ENCODE peak calls at places on chromosomes 11 and 22, in four cellular contexts. G is endodermal cell; X is astrocyte; B is CD4-positive, CD25-positive, alpha-beta regulatory T cell. A is an unnamed sample.

GRCh38 chr11:66279092-66279797 is 1.3 kb downstream of the CNIH2 start:
- DNase-seq in X (no peak), G (peak; percentile 64), B (no peak), A (no peak)

GRCh38 chr11:118917488-118918127 is 8.1 kb downstream of the BCL9L start:
- DNase-seq in G (peak; percentile 79), X (peak; percentile 68), B (peak; percentile 53), A (peak; percentile 97)

GRCh38 chr11:128882451-128882850 is 8.7 kb upstream of the KCNJ5 start:
- DNase-seq in X (no peak), G (no peak), B (no peak), A (no peak)

GRCh38 chr22:29011200-29011867 is 50.3 kb downstream of the C22orf31 start:
- DNase-seq in B (no peak), X (no peak), G (peak; percentile 54), A (no peak)

GRCh38 chr11:3614742-3615171 is 27.0 kb downstream of the ART5 start:
- DNase-seq in B (no peak), X (no peak), G (no peak), A (peak; percentile 55)

GRCh38 chr11:6604081-6604626 is 580 bp downstream of the ILK start:
- DNase-seq in G (peak; percentile 79), X (peak; percentile 46), B (peak; percentile 68), A (peak; percentile 82)

GRCh38 chr22:37166675-37167066 is 17.0 kb upstream of the IL2RB start:
- DNase-seq in X (peak; percentile 49), G (peak; percentile 95), B (peak; percentile 85), A (peak; percentile 80)

GRCh38 chr11:13174090-13174489 is 103.5 kb upstream of the BMAL1 start:
- DNase-seq in B (no peak), G (no peak), X (peak; percentile 8), A (no peak)

GRCh38 chr22:45319319-45319675 is 9.6 kb downstream of the FAM118A start:
- DNase-seq in G (no peak), X (peak; percentile 35), B (no peak), A (peak; percentile 51)

GRCh38 chr11:28049338-28050216 is 58.4 kb downstream of the KIF18A start:
- DNase-seq in G (no peak), X (peak; percentile 65), B (no peak), A (no peak)

GRCh38 chr22:17873116-17873515 is 98.8 kb upstream of the BID start:
- DNase-seq in X (no peak), B (no peak), G (no peak), A (no peak)

GRCh38 chr11:67271548-67272284 is 5.4 kb downstream of the GRK2 start:
- DNase-seq in X (no peak), B (peak; percentile 57), G (no peak), A (no peak)

GRCh38 chr11:59967677-59968394 is 4.0 kb downstream of the OOSP4A start:
- DNase-seq in G (no peak), X (no peak), B (no peak), A (no peak)

GRCh38 chr11:79157738-79158137 is 283.1 kb downstream of the TENM4 start:
- DNase-seq in X (no peak), G (peak; percentile 22), B (no peak), A (no peak)

GRCh38 chr11:35427158-35427557 is 7.8 kb upstream of the SLC1A2 start:
- DNase-seq in G (no peak), X (peak; percentile 71), B (no peak), A (peak; percentile 78)

GRCh38 chr22:37057226-37057625 is 5.7 kb downstream of the KCTD17 start:
- DNase-seq in X (no peak), G (no peak), B (no peak), A (no peak)

GRCh38 chr11:95363710-95364109 is 132.7 kb upstream of the SESN3 start:
- DNase-seq in B (no peak), G (peak; percentile 79), X (no peak), A (no peak)

GRCh38 chr22:38751422-38752346 is 4.1 kb downstream of the SUN2 start:
- DNase-seq in X (no peak), B (peak; percentile 86), G (no peak), A (no peak)

GRCh38 chr11:67032830-67033555 is 10.1 kb downstream of the SYT12 start:
- DNase-seq in G (peak; percentile 30), B (no peak), X (peak; percentile 91), A (peak; percentile 95)

GRCh38 chr22:17810570-17811116 is 36.4 kb upstream of the BID start:
- DNase-seq in B (no peak), X (no peak), G (no peak), A (no peak)

GRCh38 chr22:33101550-33101949 is 43.4 kb upstream of the SYN3 start:
- DNase-seq in B (no peak), G (no peak), X (no peak), A (no peak)

GRCh38 chr11:130908061-130908460 is 8.2 kb downstream of the SNX19 start:
- DNase-seq in B (no peak), G (no peak), X (no peak), A (no peak)

GRCh38 chr11:134741453-134742227 is 329.6 kb upstream of the B3GAT1 start:
- DNase-seq in G (no peak), B (no peak), X (peak; percentile 40), A (no peak)

GRCh38 chr11:44312876-44313275 is 2.9 kb upstream of the ALX4 start:
- DNase-seq in G (no peak), B (no peak), X (no peak), A (no peak)

GRCh38 chr11:47607380-47607779 is 13.2 kb upstream of the C1QTNF4 start:
- DNase-seq in G (no peak), X (peak; percentile 94), B (no peak), A (peak; percentile 96)

GRCh38 chr11:57792060-57792541 is 30.5 kb downstream of the CTNND1 start:
- DNase-seq in G (no peak), B (peak; percentile 84), X (peak; percentile 67), A (no peak)

GRCh38 chr22:31079095-31079642 is 1.9 kb upstream of the SMTN start:
- DNase-seq in G (peak; percentile 87), X (no peak), B (no peak), A (no peak)

GRCh38 chr22:41302016-41302767 is 867 bp downstream of the ZC3H7B start:
- DNase-seq in X (no peak), G (peak; percentile 68), B (no peak), A (peak; percentile 41)

DNA sequence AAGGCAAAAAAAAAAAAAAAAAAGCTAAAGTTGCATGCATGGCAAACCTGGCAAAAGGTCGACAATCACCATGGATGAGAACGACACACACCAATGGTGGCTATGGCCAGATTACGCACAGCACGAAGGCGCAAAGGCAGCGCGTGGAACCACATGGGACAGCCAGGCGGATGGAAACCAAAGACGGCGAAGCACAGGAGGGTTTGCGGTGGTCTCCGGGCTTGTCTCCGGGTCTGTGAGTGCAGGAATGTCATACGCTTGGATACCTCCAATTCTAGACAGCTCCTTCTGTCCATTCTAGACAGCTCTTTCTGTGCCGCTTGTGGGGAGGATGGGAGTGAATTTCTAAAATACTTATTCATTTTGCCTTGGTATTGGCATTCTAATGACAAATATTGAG is 685.4 kb downstream of the BRD1 start:
- DNase-seq in X (no peak), G (no peak), B (no peak), A (no peak)
- H3K27me3 ChIP-seq in X (no peaks in the 10 kb centered on the region), G (no peaks in the 10 kb centered on the region), B (no peaks in the 10 kb centered on the region), A (no peaks in the 10 kb centered on the region)

GRCh38 chr11:114259551-114259983 is 36.6 kb upstream of the NNMT start:
- DNase-seq in B (no peak), G (no peak), X (no peak), A (no peak)

GRCh38 chr11:114260077-114260476 is 36.1 kb upstream of the NNMT start:
- DNase-seq in G (no peak), B (no peak), X (no peak), A (no peak)

GRCh38 chr11:114257621-114258558 is 38.3 kb upstream of the NNMT start:
- DNase-seq in G (peak; percentile 71), B (no peak), X (no peak), A (peak; percentile 30)

GRCh38 chr11:114259124-114259526 is 37.1 kb upstream of the NNMT start:
- DNase-seq in B (no peak), G (no peak), X (no peak), A (no peak)

GRCh38 chr11:114258696-114259095 is 37.5 kb upstream of the NNMT start:
- DNase-seq in X (no peak), B (no peak), G (no peak), A (no peak)
- H3K27me3 ChIP-seq in X (peaks cover 41% of the 10 kb centered on the region), B (no peaks in the 10 kb centered on the region), G (no peaks in the 10 kb centered on the region), A (peaks cover 7% of the 10 kb centered on the region)

DNA sequence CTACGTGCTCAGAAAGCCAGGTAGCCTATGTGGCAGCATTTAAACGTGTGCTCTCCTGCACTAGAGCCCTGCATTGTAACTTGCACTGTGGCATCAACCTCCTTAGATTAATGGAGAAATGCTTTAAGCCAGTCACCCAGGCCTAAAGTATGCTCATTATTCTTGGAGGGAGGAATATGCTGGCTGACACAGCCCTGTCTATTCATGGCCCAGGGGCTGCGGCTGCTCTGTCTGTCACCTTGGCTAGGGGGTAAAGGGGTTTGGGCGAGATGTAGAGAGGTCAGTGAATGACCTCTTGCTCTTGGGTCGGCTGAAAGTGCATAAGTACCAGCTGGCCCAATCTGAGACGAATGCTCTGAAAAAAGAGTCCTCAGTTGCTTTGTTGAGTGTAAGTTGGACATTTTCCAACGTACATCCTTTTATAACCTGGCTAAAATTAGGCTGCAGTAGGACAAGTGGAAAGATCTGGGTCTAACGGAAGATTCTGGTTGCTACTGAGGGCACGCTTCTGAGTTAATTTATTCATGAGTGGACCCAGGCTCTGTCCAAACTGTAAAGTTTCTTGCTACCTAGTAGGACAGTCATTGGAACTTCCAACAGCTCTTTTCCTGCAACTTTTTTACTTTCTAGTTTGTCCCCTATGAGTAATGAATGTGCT is 171.0 kb upstream of the SEZ6L start:
- DNase-seq in B (no peak), G (no peak), X (no peak), A (no peak)
- H3K27me3 ChIP-seq in B (no peaks in the 10 kb centered on the region), G (no peaks in the 10 kb centered on the region), X (no peaks in the 10 kb centered on the region), A (no peaks in the 10 kb centered on the region)

GRCh38 chr22:43860831-43861230 is 1.5 kb downstream of the SULT4A1 start:
- DNase-seq in X (no peak), G (peak; percentile 49), B (no peak), A (no peak)
- H3K27me3 ChIP-seq in X (peaks cover 8% of the 10 kb centered on the region), G (no peaks in the 10 kb centered on the region), B (peaks cover 20% of the 10 kb centered on the region), A (peaks cover 47% of the 10 kb centered on the region)

GRCh38 chr22:46812034-46812605 is 49.7 kb downstream of the TBC1D22A start:
- DNase-seq in G (peak; percentile 33), B (no peak), X (no peak), A (no peak)
- H3K27me3 ChIP-seq in G (no peaks in the 10 kb centered on the region), B (no peaks in the 10 kb centered on the region), X (no peaks in the 10 kb centered on the region), A (no peaks in the 10 kb centered on the region)

A was measured in GM23248.